ENCODE peak calls at places on chromosomes 12 and 14, in six cellular contexts. W is NCI-H510A treated with DMSO at 0.1 percent for 48 hours, C is tibial artery, I is endothelial cell of umbilical vein, J is hypothalamus, S is fibroblast of the conjunctiva. M is an unnamed sample.

GRCh38 chr12:104354868-104355570 is 51.5 kb downstream of the EID3 start:
- DNase-seq in W (no peak), C (no peak), I (no peak), J (no peak), S (no peak), M (no peak)

GRCh38 chr14:104206281-104206904 is 68.0 kb downstream of the KIF26A start:
- DNase-seq in W (peak), C (no peak), I (no peak), J (no peak), S (no peak), M (peak)

GRCh38 chr14:105117710-105118385 is 50.7 kb downstream of the JAG2 start:
- DNase-seq in W (no peak), C (no peak), I (no peak), J (no peak), S (no peak), M (no peak)

GRCh38 chr12:90100619-90101018 is 392.0 kb upstream of the ATP2B1 start:
- DNase-seq in W (no peak), C (no peak), I (peak), J (no peak), S (no peak), M (no peak)

GRCh38 chr14:102043251-102044025 is 43.4 kb downstream of the HSP90AA1 start:
- DNase-seq in W (no peak), C (no peak), I (no peak), J (no peak), S (no peak), M (no peak)

GRCh38 chr14:104665092-104665662 is 24.2 kb upstream of the INF2 start:
- DNase-seq in W (no peak), C (no peak), I (no peak), J (no peak), S (no peak), M (no peak)

GRCh38 chr12:23140710-23141109 is 515.7 kb downstream of the ETNK1 start:
- DNase-seq in W (no peak), C (no peak), I (peak), J (no peak), S (no peak), M (no peak)

GRCh38 chr12:14920475-14921126 is 17.7 kb downstream of the ERP27 start:
- DNase-seq in W (no peak), C (no peak), I (no peak), J (no peak), S (no peak), M (no peak)

GRCh38 chr14:94689218-94689984 is 77.2 kb downstream of the SERPINA3 start:
- DNase-seq in W (peak), C (peak), I (peak), J (peak), S (peak), M (peak)

GRCh38 chr12:52121848-52122838 is 42.6 kb downstream of the SMIM41 start:
- DNase-seq in W (peak), C (no peak), I (peak), J (peak), S (no peak), M (no peak)

GRCh38 chr14:32597771-32598170 is 268.7 kb downstream of the AKAP6 start:
- DNase-seq in W (no peak), C (no peak), I (no peak), J (no peak), S (no peak), M (no peak)

GRCh38 chr14:38042356-38042755 is 165.3 kb upstream of the SSTR1 start:
- DNase-seq in W (no peak), C (no peak), I (peak), J (no peak), S (no peak), M (no peak)

GRCh38 chr12:107091989-107092641 is 1.2 kb downstream of the CRY1 start:
- DNase-seq in W (peak), C (peak), I (peak), J (no peak), S (peak), M (peak)

GRCh38 chr14:20836668-20837338 is 34.2 kb upstream of the RNASE1 start:
- DNase-seq in W (no peak), C (no peak), I (peak), J (no peak), S (no peak), M (no peak)

GRCh38 chr12:84813780-84814663 is 98.6 kb downstream of the SLC6A15 start:
- DNase-seq in W (no peak), C (no peak), I (no peak), J (no peak), S (no peak), M (no peak)

GRCh38 chr14:70882771-70883492 is 24.3 kb upstream of the PCNX1 start:
- DNase-seq in W (no peak), C (no peak), I (peak), J (no peak), S (no peak), M (no peak)

GRCh38 chr12:132557969-132558856 is 52.2 kb downstream of the LRCOL1 start:
- DNase-seq in W (no peak), C (no peak), I (no peak), J (no peak), S (no peak), M (no peak)

GRCh38 chr14:100156776-100157175 is 2.7 kb downstream of the DEGS2 start:
- DNase-seq in W (no peak), C (no peak), I (no peak), J (no peak), S (no peak), M (no peak)

GRCh38 chr12:59833408-59833807 is 237.6 kb downstream of the SLC16A7 start:
- DNase-seq in W (no peak), C (no peak), I (no peak), J (no peak), S (no peak), M (no peak)

GRCh38 chr14:68518910-68519686 is 273.8 kb downstream of the ZFP36L1 start:
- DNase-seq in W (no peak), C (no peak), I (no peak), J (no peak), S (no peak), M (no peak)

GRCh38 chr12:115257791-115258190 is 573.8 kb upstream of the TBX3 start:
- DNase-seq in W (no peak), C (no peak), I (no peak), J (no peak), S (peak), M (no peak)

GRCh38 chr12:34598352-34598827 is 576.1 kb downstream of the ALG10 start:
- DNase-seq in W (no peak), C (no peak), I (no peak), J (no peak), S (no peak), M (no peak)

GRCh38 chr12:76024942-76025600 is 6.5 kb downstream of the PHLDA1 start:
- DNase-seq in W (no peak), C (no peak), I (peak), J (no peak), S (peak), M (no peak)

GRCh38 chr14:88424573-88424972 is 39.1 kb downstream of the SPATA7 start:
- DNase-seq in W (no peak), C (no peak), I (no peak), J (no peak), S (no peak), M (no peak)

GRCh38 chr12:54371328-54372112 is 7.2 kb upstream of the GPR84 start:
- DNase-seq in W (no peak), C (peak), I (peak), J (no peak), S (peak), M (no peak)

GRCh38 chr12:3336606-3337311 is 154.2 kb upstream of the PRMT8 start:
- DNase-seq in W (no peak), C (no peak), I (no peak), J (peak), S (no peak), M (no peak)

GRCh38 chr12:753401-754237 is 1.2 kb downstream of the WNK1 start:
- DNase-seq in W (no peak), C (peak), I (no peak), J (peak), S (no peak), M (no peak)

GRCh38 chr14:24838945-24839616 is 205.1 kb upstream of the GZMB start:
- DNase-seq in W (no peak), C (no peak), I (no peak), J (no peak), S (no peak), M (no peak)

GRCh38 chr12:857611-858010 is 91.9 kb downstream of the RAD52 start:
- DNase-seq in W (no peak), C (peak), I (no peak), J (no peak), S (peak), M (no peak)

GRCh38 chr12:104309446-104309993 is 6.0 kb downstream of the EID3 start:
- DNase-seq in W (no peak), C (no peak), I (no peak), J (no peak), S (no peak), M (no peak)

GRCh38 chr14:95218472-95219193 is 61.3 kb upstream of the DICER1 start:
- DNase-seq in W (no peak), C (no peak), I (no peak), J (no peak), S (no peak), M (no peak)

GRCh38 chr14:35337557-35338255 is 45.5 kb downstream of the PSMA6 start:
- DNase-seq in W (no peak), C (no peak), I (no peak), J (no peak), S (no peak), M (no peak)

GRCh38 chr12:124390442-124391116 is 95.7 kb downstream of the RFLNA start:
- DNase-seq in W (no peak), C (peak), I (peak), J (no peak), S (no peak), M (no peak)

GRCh38 chr12:130468186-130468585 is 130.5 kb downstream of the PIWIL1 start:
- DNase-seq in W (no peak), C (no peak), I (no peak), J (no peak), S (no peak), M (no peak)

GRCh38 chr12:1865284-1865866 is 45.0 kb downstream of the LRTM2 start:
- DNase-seq in W (no peak), C (no peak), I (no peak), J (no peak), S (no peak), M (no peak)

GRCh38 chr12:31582155-31582554 is 8.8 kb downstream of the DENND5B start:
- DNase-seq in W (no peak), C (no peak), I (no peak), J (no peak), S (no peak), M (no peak)

GRCh38 chr14:91419044-91419397 is 1.4 kb upstream of the CCDC88C start:
- DNase-seq in W (no peak), C (no peak), I (no peak), J (no peak), S (no peak), M (no peak)

GRCh38 chr12:71873821-71874220 is 34.3 kb downstream of the TBC1D15 start:
- DNase-seq in W (no peak), C (no peak), I (no peak), J (no peak), S (no peak), M (no peak)

M was measured in NCI-H526 treated with DMSO at 0.1 percent for 48 hours.